ENCODE peak calls at places on chromosomes 16 and 17, in eight cellular contexts. One of them, this sample, is unnamed.
A peak's percentile ranks its signal among the peaks of the same experiment; 100 is the strongest.

GRCh38 chr17:30808785-30809286 is 15.7 kb downstream of the CRLF3 start:
- DNase-seq in body of pancreas: no peak
- DNase-seq in neuronal stem cell: no peak
- DNase-seq in stomach: no peak
- DNase-seq in SK-N-SH: no peak
- DNase-seq in CD8-positive, alpha-beta memory T cell: peak; percentile 71
- DNase-seq in heart left ventricle: no peak
- DNase-seq in suprapubic skin: no peak
- DNase-seq in this sample: peak; percentile 87

GRCh38 chr17:8268550-8269298 is 19.6 kb downstream of the PFAS start:
- DNase-seq in body of pancreas: no peak
- DNase-seq in neuronal stem cell: no peak
- DNase-seq in stomach: no peak
- DNase-seq in SK-N-SH: no peak
- DNase-seq in CD8-positive, alpha-beta memory T cell: no peak
- DNase-seq in heart left ventricle: peak; percentile 63
- DNase-seq in suprapubic skin: no peak
- DNase-seq in this sample: no peak

GRCh38 chr17:40556198-40556661 is 9.0 kb downstream of the CCR7 start:
- DNase-seq in body of pancreas: no peak
- DNase-seq in neuronal stem cell: no peak
- DNase-seq in stomach: peak; percentile 10
- DNase-seq in SK-N-SH: no peak
- DNase-seq in CD8-positive, alpha-beta memory T cell: no peak
- DNase-seq in heart left ventricle: no peak
- DNase-seq in suprapubic skin: no peak
- DNase-seq in this sample: no peak

GRCh38 chr17:49787932-49788442 is 494 bp upstream of the KAT7 start:
- DNase-seq in body of pancreas: no peak
- DNase-seq in neuronal stem cell: no peak
- DNase-seq in stomach: no peak
- DNase-seq in SK-N-SH: peak; percentile 21
- DNase-seq in CD8-positive, alpha-beta memory T cell: no peak
- DNase-seq in heart left ventricle: no peak
- DNase-seq in suprapubic skin: no peak
- DNase-seq in this sample: no peak

GRCh38 chr16:23408242-23409201 is 44.5 kb downstream of the COG7 start:
- DNase-seq in body of pancreas: peak; percentile 74
- DNase-seq in neuronal stem cell: peak; percentile 32
- DNase-seq in stomach: no peak
- DNase-seq in SK-N-SH: peak; percentile 55
- DNase-seq in CD8-positive, alpha-beta memory T cell: no peak
- DNase-seq in heart left ventricle: no peak
- DNase-seq in suprapubic skin: no peak
- DNase-seq in this sample: no peak

GRCh38 chr16:55280622-55281021 is 43.4 kb upstream of the IRX6 start:
- DNase-seq in body of pancreas: no peak
- DNase-seq in neuronal stem cell: no peak
- DNase-seq in stomach: no peak
- DNase-seq in SK-N-SH: peak; percentile 40
- DNase-seq in CD8-positive, alpha-beta memory T cell: no peak
- DNase-seq in heart left ventricle: no peak
- DNase-seq in suprapubic skin: no peak
- DNase-seq in this sample: no peak

GRCh38 chr17:5065227-5065744 is 13.0 kb upstream of the ZFP3 start:
- DNase-seq in body of pancreas: no peak
- DNase-seq in neuronal stem cell: no peak
- DNase-seq in stomach: no peak
- DNase-seq in SK-N-SH: no peak
- DNase-seq in CD8-positive, alpha-beta memory T cell: no peak
- DNase-seq in heart left ventricle: no peak
- DNase-seq in suprapubic skin: no peak
- DNase-seq in this sample: no peak

GRCh38 chr16:48629531-48629930 is 19.6 kb upstream of the N4BP1 start:
- DNase-seq in body of pancreas: no peak
- DNase-seq in neuronal stem cell: no peak
- DNase-seq in stomach: peak; percentile 18
- DNase-seq in SK-N-SH: no peak
- DNase-seq in CD8-positive, alpha-beta memory T cell: no peak
- DNase-seq in heart left ventricle: no peak
- DNase-seq in suprapubic skin: no peak
- DNase-seq in this sample: no peak

GRCh38 chr16:89122322-89122831 is 28.7 kb downstream of the ACSF3 start:
- DNase-seq in body of pancreas: no peak
- DNase-seq in neuronal stem cell: no peak
- DNase-seq in stomach: peak; percentile 73
- DNase-seq in SK-N-SH: no peak
- DNase-seq in CD8-positive, alpha-beta memory T cell: peak; percentile 64
- DNase-seq in heart left ventricle: peak; percentile 42
- DNase-seq in suprapubic skin: no peak
- DNase-seq in this sample: peak; percentile 90

GRCh38 chr16:85842848-85843247 is 43.4 kb downstream of the COX4I1 start:
- DNase-seq in body of pancreas: no peak
- DNase-seq in neuronal stem cell: no peak
- DNase-seq in stomach: no peak
- DNase-seq in SK-N-SH: no peak
- DNase-seq in CD8-positive, alpha-beta memory T cell: no peak
- DNase-seq in heart left ventricle: no peak
- DNase-seq in suprapubic skin: no peak
- DNase-seq in this sample: no peak

GRCh38 chr17:36691606-36692005 is 90.2 kb downstream of the MRM1 start:
- DNase-seq in body of pancreas: no peak
- DNase-seq in neuronal stem cell: no peak
- DNase-seq in stomach: no peak
- DNase-seq in SK-N-SH: no peak
- DNase-seq in CD8-positive, alpha-beta memory T cell: no peak
- DNase-seq in heart left ventricle: no peak
- DNase-seq in suprapubic skin: no peak
- DNase-seq in this sample: no peak

DNA sequence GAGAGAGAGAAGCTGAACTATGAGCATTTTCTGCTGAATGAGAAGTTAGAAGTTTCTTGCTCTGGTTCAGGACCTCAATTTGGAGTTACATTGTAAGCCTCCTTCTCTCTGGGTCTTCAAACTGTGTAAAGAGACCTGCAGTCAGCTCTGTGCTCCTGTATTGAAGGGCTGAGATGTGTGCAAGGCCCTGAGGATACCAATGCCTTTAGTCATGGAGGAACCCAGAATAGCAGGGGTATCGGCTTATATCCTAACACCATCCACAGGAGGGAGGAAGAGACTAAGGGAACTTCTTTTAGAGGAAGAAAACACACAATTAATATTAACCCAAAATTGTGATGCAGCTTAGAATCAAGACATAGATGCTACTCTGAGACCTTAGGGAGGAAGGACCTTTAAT is 36.5 kb downstream of the GLP2R start:
- DNase-seq in body of pancreas: no peak
- DNase-seq in neuronal stem cell: no peak
- DNase-seq in stomach: no peak
- DNase-seq in SK-N-SH: no peak
- DNase-seq in CD8-positive, alpha-beta memory T cell: no peak
- DNase-seq in heart left ventricle: no peak
- DNase-seq in suprapubic skin: no peak
- DNase-seq in this sample: no peak
- H3K4me1 ChIP-seq in body of pancreas: no peaks in the 10 kb centered on the region
- H3K4me1 ChIP-seq in neuronal stem cell: no peaks in the 10 kb centered on the region
- H3K4me1 ChIP-seq in stomach: no peaks in the 10 kb centered on the region
- H3K4me1 ChIP-seq in SK-N-SH: no peaks in the 10 kb centered on the region
- H3K4me1 ChIP-seq in CD8-positive, alpha-beta memory T cell: no peaks in the 10 kb centered on the region
- H3K4me1 ChIP-seq in heart left ventricle: no peaks in the 10 kb centered on the region
- H3K4me1 ChIP-seq in suprapubic skin: no peaks in the 10 kb centered on the region
- H3K4me1 ChIP-seq in this sample: no peaks in the 10 kb centered on the region

GRCh38 chr17:51028176-51028863 is 92.3 kb downstream of the SPAG9 start:
- DNase-seq in body of pancreas: no peak
- DNase-seq in neuronal stem cell: no peak
- DNase-seq in stomach: no peak
- DNase-seq in SK-N-SH: no peak
- DNase-seq in CD8-positive, alpha-beta memory T cell: no peak
- DNase-seq in heart left ventricle: no peak
- DNase-seq in suprapubic skin: no peak
- DNase-seq in this sample: no peak

GRCh38 chr17:51029568-51030463 is 90.9 kb downstream of the SPAG9 start:
- DNase-seq in body of pancreas: no peak
- DNase-seq in neuronal stem cell: no peak
- DNase-seq in stomach: no peak
- DNase-seq in SK-N-SH: no peak
- DNase-seq in CD8-positive, alpha-beta memory T cell: peak; percentile 57
- DNase-seq in heart left ventricle: no peak
- DNase-seq in suprapubic skin: no peak
- DNase-seq in this sample: peak; percentile 42

GRCh38 chr17:51032850-51033249 is 87.8 kb downstream of the SPAG9 start:
- DNase-seq in body of pancreas: no peak
- DNase-seq in neuronal stem cell: no peak
- DNase-seq in stomach: no peak
- DNase-seq in SK-N-SH: no peak
- DNase-seq in CD8-positive, alpha-beta memory T cell: no peak
- DNase-seq in heart left ventricle: no peak
- DNase-seq in suprapubic skin: no peak
- DNase-seq in this sample: no peak

GRCh38 chr17:51034800-51035199 is 85.9 kb downstream of the SPAG9 start:
- DNase-seq in body of pancreas: no peak
- DNase-seq in neuronal stem cell: no peak
- DNase-seq in stomach: no peak
- DNase-seq in SK-N-SH: no peak
- DNase-seq in CD8-positive, alpha-beta memory T cell: no peak
- DNase-seq in heart left ventricle: no peak
- DNase-seq in suprapubic skin: no peak
- DNase-seq in this sample: no peak

DNA sequence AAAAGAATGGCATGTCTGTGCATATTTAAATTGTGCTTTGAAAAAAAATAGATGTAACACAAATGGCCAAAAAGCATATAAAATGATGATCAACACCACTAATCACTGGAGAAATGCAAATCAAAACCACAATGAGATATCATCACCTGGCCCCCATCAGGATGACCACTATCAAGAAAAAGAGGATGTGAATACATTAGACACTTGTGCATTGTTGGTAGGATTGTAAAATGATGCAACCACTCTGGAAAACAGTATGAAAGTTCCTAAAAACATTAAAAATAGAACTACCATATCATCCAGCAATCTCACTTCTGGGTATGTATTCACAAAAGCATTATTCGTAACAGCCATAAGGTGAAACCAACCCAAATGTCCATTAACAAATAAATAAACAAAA is 91.5 kb downstream of the SPAG9 start:
- DNase-seq in body of pancreas: no peak
- DNase-seq in neuronal stem cell: no peak
- DNase-seq in stomach: no peak
- DNase-seq in SK-N-SH: no peak
- DNase-seq in CD8-positive, alpha-beta memory T cell: no peak
- DNase-seq in heart left ventricle: no peak
- DNase-seq in suprapubic skin: no peak
- DNase-seq in this sample: no peak
- H3K4me3 ChIP-seq in body of pancreas: no peak overlapping the region
- H3K4me3 ChIP-seq in neuronal stem cell: no peak overlapping the region
- H3K4me3 ChIP-seq in stomach: no peak overlapping the region
- H3K4me3 ChIP-seq in SK-N-SH: peak overlapping the region; percentile 24
- H3K4me3 ChIP-seq in CD8-positive, alpha-beta memory T cell: peak overlapping the region; percentile 2
- H3K4me3 ChIP-seq in heart left ventricle: no peak overlapping the region
- H3K4me3 ChIP-seq in suprapubic skin: no peak overlapping the region
- H3K4me3 ChIP-seq in this sample: peak overlapping the region; percentile 2

GRCh38 chr16:87222335-87222734 is 94.9 kb downstream of the C16orf95 start:
- DNase-seq in body of pancreas: no peak
- DNase-seq in neuronal stem cell: no peak
- DNase-seq in stomach: no peak
- DNase-seq in SK-N-SH: no peak
- DNase-seq in CD8-positive, alpha-beta memory T cell: no peak
- DNase-seq in heart left ventricle: no peak
- DNase-seq in suprapubic skin: no peak
- DNase-seq in this sample: no peak
- H3K27ac ChIP-seq in body of pancreas: no peak overlapping the region
- H3K27ac ChIP-seq in neuronal stem cell: no peak overlapping the region
- H3K27ac ChIP-seq in stomach: no peak overlapping the region
- H3K27ac ChIP-seq in SK-N-SH: no peak overlapping the region
- H3K27ac ChIP-seq in CD8-positive, alpha-beta memory T cell: no peak overlapping the region
- H3K27ac ChIP-seq in heart left ventricle: no peak overlapping the region
- H3K27ac ChIP-seq in suprapubic skin: no peak overlapping the region
- H3K27ac ChIP-seq in this sample: no peak overlapping the region

GRCh38 chr17:80479246-80479566 is 2.8 kb upstream of the NPTX1 start:
- DNase-seq in body of pancreas: no peak
- DNase-seq in neuronal stem cell: no peak
- DNase-seq in stomach: no peak
- DNase-seq in SK-N-SH: no peak
- DNase-seq in CD8-positive, alpha-beta memory T cell: no peak
- DNase-seq in heart left ventricle: no peak
- DNase-seq in suprapubic skin: no peak
- DNase-seq in this sample: no peak

GRCh38 chr17:80478487-80479245 is 2.3 kb upstream of the NPTX1 start:
- DNase-seq in body of pancreas: no peak
- DNase-seq in neuronal stem cell: no peak
- DNase-seq in stomach: no peak
- DNase-seq in SK-N-SH: peak; percentile 73
- DNase-seq in CD8-positive, alpha-beta memory T cell: no peak
- DNase-seq in heart left ventricle: no peak
- DNase-seq in suprapubic skin: no peak
- DNase-seq in this sample: no peak

GRCh38 chr17:80476877-80477646 is 655 bp upstream of the NPTX1 start:
- DNase-seq in body of pancreas: no peak
- DNase-seq in neuronal stem cell: no peak
- DNase-seq in stomach: no peak
- DNase-seq in SK-N-SH: peak; percentile 75
- DNase-seq in CD8-positive, alpha-beta memory T cell: no peak
- DNase-seq in heart left ventricle: no peak
- DNase-seq in suprapubic skin: no peak
- DNase-seq in this sample: no peak

GRCh38 chr17:80475949-80476876 is at the start of gene NPTX1:
- DNase-seq in body of pancreas: peak; percentile 34
- DNase-seq in neuronal stem cell: no peak
- DNase-seq in stomach: no peak
- DNase-seq in SK-N-SH: peak; percentile 87
- DNase-seq in CD8-positive, alpha-beta memory T cell: no peak
- DNase-seq in heart left ventricle: no peak
- DNase-seq in suprapubic skin: no peak
- DNase-seq in this sample: no peak

GRCh38 chr17:80477647-80478478 is 1.5 kb upstream of the NPTX1 start:
- DNase-seq in body of pancreas: peak; percentile 35
- DNase-seq in neuronal stem cell: no peak
- DNase-seq in stomach: no peak
- DNase-seq in SK-N-SH: peak; percentile 95
- DNase-seq in CD8-positive, alpha-beta memory T cell: no peak
- DNase-seq in heart left ventricle: no peak
- DNase-seq in suprapubic skin: no peak
- DNase-seq in this sample: no peak
- H3K4me1 ChIP-seq in body of pancreas: peaks cover 43% of the 10 kb centered on the region
- H3K4me1 ChIP-seq in neuronal stem cell: peaks cover 22% of the 10 kb centered on the region
- H3K4me1 ChIP-seq in stomach: peaks cover 53% of the 10 kb centered on the region
- H3K4me1 ChIP-seq in SK-N-SH: peaks cover 14% of the 10 kb centered on the region
- H3K4me1 ChIP-seq in CD8-positive, alpha-beta memory T cell: peaks cover 23% of the 10 kb centered on the region
- H3K4me1 ChIP-seq in heart left ventricle: peaks cover 42% of the 10 kb centered on the region
- H3K4me1 ChIP-seq in suprapubic skin: peaks cover 50% of the 10 kb centered on the region
- H3K4me1 ChIP-seq in this sample: peaks cover 8% of the 10 kb centered on the region

GRCh38 chr17:73389411-73389810 is 77.6 kb upstream of the CDC42EP4 start:
- DNase-seq in body of pancreas: no peak
- DNase-seq in neuronal stem cell: no peak
- DNase-seq in stomach: no peak
- DNase-seq in SK-N-SH: no peak
- DNase-seq in CD8-positive, alpha-beta memory T cell: no peak
- DNase-seq in heart left ventricle: no peak
- DNase-seq in suprapubic skin: no peak
- DNase-seq in this sample: no peak
- H3K4me3 ChIP-seq in body of pancreas: no peak overlapping the region
- H3K4me3 ChIP-seq in neuronal stem cell: no peak overlapping the region
- H3K4me3 ChIP-seq in stomach: no peak overlapping the region
- H3K4me3 ChIP-seq in SK-N-SH: no peak overlapping the region
- H3K4me3 ChIP-seq in CD8-positive, alpha-beta memory T cell: no peak overlapping the region
- H3K4me3 ChIP-seq in heart left ventricle: no peak overlapping the region
- H3K4me3 ChIP-seq in suprapubic skin: no peak overlapping the region
- H3K4me3 ChIP-seq in this sample: no peak overlapping the region

This sample was measured in naive thymus-derived CD4-positive, alpha-beta T cell.